ENCODE peak calls at places on chromosomes 16 and 17, in five cellular contexts. One of them, this sample, is unnamed.

GRCh38 chr17:13365331-13365730 is 236.4 kb downstream of the HS3ST3A1 start:
- DNase-seq in stomach: no peak
- DNase-seq in upper lobe of left lung: no peak
- DNase-seq in suprapubic skin: no peak
- DNase-seq in SK-N-SH: no peak
- DNase-seq in this sample: no peak

GRCh38 chr17:68101992-68102758 is 66.6 kb downstream of the KPNA2 start:
- DNase-seq in upper lobe of left lung: peak
- DNase-seq in suprapubic skin: no peak
- DNase-seq in stomach: peak
- DNase-seq in SK-N-SH: peak
- DNase-seq in this sample: peak

GRCh38 chr16:56450275-56450889 is 750 bp downstream of the NUDT21 start:
- DNase-seq in stomach: no peak
- DNase-seq in upper lobe of left lung: no peak
- DNase-seq in SK-N-SH: peak
- DNase-seq in suprapubic skin: no peak
- DNase-seq in this sample: no peak

GRCh38 chr16:81838794-81839193 is 59.7 kb downstream of the PLCG2 start:
- DNase-seq in suprapubic skin: no peak
- DNase-seq in SK-N-SH: no peak
- DNase-seq in upper lobe of left lung: no peak
- DNase-seq in stomach: no peak
- DNase-seq in this sample: no peak

GRCh38 chr16:84498859-84499620 is 5.4 kb downstream of the MEAK7 start:
- DNase-seq in suprapubic skin: no peak
- DNase-seq in SK-N-SH: no peak
- DNase-seq in stomach: no peak
- DNase-seq in upper lobe of left lung: peak
- DNase-seq in this sample: no peak

GRCh38 chr16:19677403-19677802 is 40.6 kb downstream of the KNOP1 start:
- DNase-seq in suprapubic skin: no peak
- DNase-seq in upper lobe of left lung: no peak
- DNase-seq in SK-N-SH: no peak
- DNase-seq in stomach: no peak
- DNase-seq in this sample: no peak

GRCh38 chr17:48642059-48642842 is 16.1 kb upstream of the HOXB9 start:
- DNase-seq in suprapubic skin: no peak
- DNase-seq in SK-N-SH: peak
- DNase-seq in upper lobe of left lung: no peak
- DNase-seq in stomach: no peak
- DNase-seq in this sample: no peak

GRCh38 chr16:1731073-1731472 is 25.1 kb downstream of the MAPK8IP3 start:
- DNase-seq in suprapubic skin: no peak
- DNase-seq in stomach: no peak
- DNase-seq in SK-N-SH: no peak
- DNase-seq in upper lobe of left lung: no peak
- DNase-seq in this sample: no peak

GRCh38 chr16:89020068-89020924 is 43.3 kb upstream of the CBFA2T3 start:
- DNase-seq in upper lobe of left lung: no peak
- DNase-seq in SK-N-SH: no peak
- DNase-seq in suprapubic skin: no peak
- DNase-seq in stomach: no peak
- DNase-seq in this sample: no peak

GRCh38 chr16:69481901-69482341 is 57.5 kb downstream of the CYB5B start:
- DNase-seq in upper lobe of left lung: peak
- DNase-seq in suprapubic skin: peak
- DNase-seq in stomach: peak
- DNase-seq in SK-N-SH: no peak
- DNase-seq in this sample: peak

GRCh38 chr17:61399131-61400057 is at the start of gene TBX2:
- DNase-seq in suprapubic skin: no peak
- DNase-seq in upper lobe of left lung: peak
- DNase-seq in SK-N-SH: peak
- DNase-seq in stomach: peak
- DNase-seq in this sample: no peak

GRCh38 chr16:30028438-30029093 is 2.5 kb downstream of the TLCD3B start:
- DNase-seq in SK-N-SH: no peak
- DNase-seq in suprapubic skin: no peak
- DNase-seq in stomach: no peak
- DNase-seq in upper lobe of left lung: no peak
- DNase-seq in this sample: no peak

GRCh38 chr16:85302018-85302847 is 190.0 kb upstream of the CIBAR2 start:
- DNase-seq in SK-N-SH: no peak
- DNase-seq in suprapubic skin: no peak
- DNase-seq in stomach: no peak
- DNase-seq in upper lobe of left lung: no peak
- DNase-seq in this sample: no peak

GRCh38 chr17:828761-829160 is 46.6 kb downstream of the MRM3 start:
- DNase-seq in stomach: no peak
- DNase-seq in suprapubic skin: no peak
- DNase-seq in upper lobe of left lung: no peak
- DNase-seq in SK-N-SH: no peak
- DNase-seq in this sample: no peak

GRCh38 chr17:12806630-12807029 is 17.3 kb downstream of the ARHGAP44 start:
- DNase-seq in SK-N-SH: no peak
- DNase-seq in stomach: no peak
- DNase-seq in suprapubic skin: no peak
- DNase-seq in upper lobe of left lung: no peak
- DNase-seq in this sample: no peak

GRCh38 chr17:33267279-33267790 is 25.8 kb downstream of the ASIC2 start:
- DNase-seq in stomach: no peak
- DNase-seq in suprapubic skin: no peak
- DNase-seq in SK-N-SH: no peak
- DNase-seq in upper lobe of left lung: no peak
- DNase-seq in this sample: no peak

GRCh38 chr16:22337849-22338248 is 36.6 kb downstream of the CDR2 start:
- DNase-seq in SK-N-SH: no peak
- DNase-seq in upper lobe of left lung: no peak
- DNase-seq in stomach: no peak
- DNase-seq in suprapubic skin: no peak
- DNase-seq in this sample: no peak

GRCh38 chr16:21157632-21158031 is 842 bp upstream of the LDAF1 start:
- DNase-seq in SK-N-SH: no peak
- DNase-seq in suprapubic skin: peak
- DNase-seq in upper lobe of left lung: no peak
- DNase-seq in stomach: no peak
- DNase-seq in this sample: no peak

GRCh38 chr16:50591800-50592771 is 43.9 kb downstream of the NKD1 start:
- DNase-seq in SK-N-SH: peak
- DNase-seq in upper lobe of left lung: no peak
- DNase-seq in stomach: peak
- DNase-seq in suprapubic skin: no peak
- DNase-seq in this sample: peak

GRCh38 chr17:63685021-63685420 is 14.9 kb downstream of the LIMD2 start:
- DNase-seq in suprapubic skin: no peak
- DNase-seq in stomach: no peak
- DNase-seq in upper lobe of left lung: no peak
- DNase-seq in SK-N-SH: no peak
- DNase-seq in this sample: peak

GRCh38 chr17:40317345-40317873 is 8.4 kb downstream of the RARA start:
- DNase-seq in suprapubic skin: peak
- DNase-seq in upper lobe of left lung: peak
- DNase-seq in SK-N-SH: peak
- DNase-seq in stomach: peak
- DNase-seq in this sample: no peak

GRCh38 chr17:71878271-71878670 is 242.5 kb upstream of the SOX9 start:
- DNase-seq in upper lobe of left lung: no peak
- DNase-seq in SK-N-SH: no peak
- DNase-seq in stomach: no peak
- DNase-seq in suprapubic skin: no peak
- DNase-seq in this sample: no peak

GRCh38 chr17:18231156-18231555 is 5.7 kb downstream of the LLGL1 start:
- DNase-seq in suprapubic skin: no peak
- DNase-seq in stomach: no peak
- DNase-seq in SK-N-SH: no peak
- DNase-seq in upper lobe of left lung: no peak
- DNase-seq in this sample: no peak

GRCh38 chr16:55501549-55502322 is 7.1 kb upstream of the LPCAT2 start:
- DNase-seq in suprapubic skin: peak
- DNase-seq in SK-N-SH: peak
- DNase-seq in upper lobe of left lung: no peak
- DNase-seq in stomach: no peak
- DNase-seq in this sample: no peak

GRCh38 chr17:61338000-61338864 is 61.4 kb upstream of the TBX2 start:
- DNase-seq in upper lobe of left lung: no peak
- DNase-seq in suprapubic skin: no peak
- DNase-seq in stomach: no peak
- DNase-seq in SK-N-SH: no peak
- DNase-seq in this sample: no peak

GRCh38 chr16:30407794-30408534 is 558 bp downstream of the ZNF771 start:
- DNase-seq in upper lobe of left lung: no peak
- DNase-seq in SK-N-SH: no peak
- DNase-seq in suprapubic skin: no peak
- DNase-seq in stomach: no peak
- DNase-seq in this sample: no peak

GRCh38 chr17:77304746-77305473 is 164.1 kb downstream of the SEC14L1 start:
- DNase-seq in suprapubic skin: no peak
- DNase-seq in stomach: peak
- DNase-seq in upper lobe of left lung: no peak
- DNase-seq in SK-N-SH: no peak
- DNase-seq in this sample: no peak
- TF ChIP-seq POLR2AphosphoS5 in suprapubic skin: no peak
- TF ChIP-seq POLR2AphosphoS5 in stomach: no peak
- TF ChIP-seq POLR2AphosphoS5 in upper lobe of left lung: no peak
- TF ChIP-seq POLR2AphosphoS5 in SK-N-SH: no peak
- TF ChIP-seq POLR2AphosphoS5 in this sample: no peak

GRCh38 chr17:78738245-78738644 is 43.8 kb downstream of the CYTH1 start:
- DNase-seq in SK-N-SH: no peak
- DNase-seq in suprapubic skin: no peak
- DNase-seq in upper lobe of left lung: no peak
- DNase-seq in stomach: no peak
- DNase-seq in this sample: no peak

GRCh38 chr17:78734841-78735641 is 47.0 kb downstream of the CYTH1 start:
- DNase-seq in SK-N-SH: no peak
- DNase-seq in upper lobe of left lung: no peak
- DNase-seq in stomach: no peak
- DNase-seq in suprapubic skin: no peak
- DNase-seq in this sample: no peak

GRCh38 chr17:78735832-78736525 is 46.1 kb downstream of the CYTH1 start:
- DNase-seq in upper lobe of left lung: peak
- DNase-seq in suprapubic skin: no peak
- DNase-seq in stomach: no peak
- DNase-seq in SK-N-SH: no peak
- DNase-seq in this sample: peak

GRCh38 chr17:78737332-78737731 is 44.7 kb downstream of the CYTH1 start:
- DNase-seq in upper lobe of left lung: no peak
- DNase-seq in stomach: no peak
- DNase-seq in suprapubic skin: no peak
- DNase-seq in SK-N-SH: peak
- DNase-seq in this sample: no peak

DNA sequence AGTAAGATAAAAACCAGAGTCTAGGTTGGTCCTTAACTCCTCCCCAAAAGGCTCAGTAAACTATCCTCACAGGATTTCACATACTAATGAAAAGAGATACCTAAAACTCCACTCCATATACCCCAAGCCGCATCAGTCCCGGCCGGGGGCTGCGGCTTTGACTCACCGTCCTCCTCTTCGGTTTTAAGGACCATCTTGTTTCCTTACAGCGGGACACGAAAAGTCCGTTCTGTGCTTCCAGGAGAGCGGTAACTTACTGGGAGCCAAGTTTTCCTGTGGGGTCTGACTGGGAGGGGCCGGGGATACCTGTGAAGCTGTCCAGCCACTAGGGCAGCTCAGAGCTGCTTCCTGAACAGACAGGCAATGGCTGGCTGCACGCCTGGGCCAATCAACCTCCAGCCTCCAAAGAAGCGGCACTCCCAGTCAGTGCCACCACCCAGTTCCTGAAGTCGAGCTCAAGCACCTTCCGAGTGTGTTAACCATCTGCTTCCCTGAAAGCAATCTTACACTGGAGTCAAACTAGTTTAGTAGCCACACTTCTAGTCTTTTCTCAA is 45.5 kb downstream of the CYTH1 start:
- DNase-seq in upper lobe of left lung: peak
- DNase-seq in stomach: peak
- DNase-seq in SK-N-SH: no peak
- DNase-seq in suprapubic skin: peak
- DNase-seq in this sample: peak
- H3K27ac ChIP-seq in upper lobe of left lung: peak
- H3K27ac ChIP-seq in stomach: peak
- H3K27ac ChIP-seq in SK-N-SH: peak
- H3K27ac ChIP-seq in suprapubic skin: peak
- H3K27ac ChIP-seq in this sample: peak

DNA sequence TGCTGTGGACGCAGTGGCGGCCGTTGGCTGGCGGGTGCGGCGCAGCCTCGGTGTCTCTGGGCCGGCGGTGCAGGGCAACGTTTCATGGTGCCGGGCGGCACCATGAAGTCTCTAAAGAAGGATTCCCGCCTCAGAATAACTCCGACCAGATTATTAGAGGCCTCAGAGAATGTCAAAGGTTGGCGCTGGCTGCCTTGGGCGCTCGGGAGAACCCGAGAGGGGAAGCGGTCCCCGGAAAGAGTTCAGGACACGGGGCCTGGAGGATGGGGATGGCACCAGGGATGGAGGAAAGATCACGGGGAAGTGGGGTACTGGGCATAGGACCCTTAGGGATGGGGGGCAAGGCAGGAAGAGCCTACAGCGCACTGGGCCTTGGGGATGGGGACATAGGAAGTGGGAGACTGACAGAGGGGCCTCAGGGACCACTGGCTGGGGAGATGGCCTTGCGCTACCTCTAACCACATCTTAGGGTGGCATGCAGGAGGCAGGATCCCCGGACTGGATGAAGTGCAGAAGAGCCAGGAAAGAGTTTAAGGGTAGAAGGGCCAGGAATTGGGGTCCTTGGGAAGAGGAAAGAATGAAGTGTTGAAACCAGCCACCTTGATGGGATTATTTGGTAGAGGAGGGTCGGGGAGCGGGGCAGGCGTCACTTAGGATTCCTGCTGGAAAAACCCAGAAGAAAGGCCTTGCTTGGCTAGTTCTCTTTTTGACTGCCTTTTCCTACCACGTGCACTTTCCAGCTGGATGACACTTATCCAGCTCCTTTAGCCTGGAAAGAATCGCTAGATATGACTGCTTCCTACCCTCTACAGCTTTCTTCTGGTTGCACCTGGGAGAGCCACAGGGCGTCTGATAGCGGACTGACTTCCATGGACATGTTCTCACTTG is 578 bp downstream of the MYCBPAP start:
- DNase-seq in SK-N-SH: no peak
- DNase-seq in stomach: no peak
- DNase-seq in upper lobe of left lung: no peak
- DNase-seq in suprapubic skin: no peak
- DNase-seq in this sample: no peak
- H3K4me3 ChIP-seq in SK-N-SH: peak
- H3K4me3 ChIP-seq in stomach: peak
- H3K4me3 ChIP-seq in upper lobe of left lung: peak
- H3K4me3 ChIP-seq in suprapubic skin: peak
- H3K4me3 ChIP-seq in this sample: peak

DNA sequence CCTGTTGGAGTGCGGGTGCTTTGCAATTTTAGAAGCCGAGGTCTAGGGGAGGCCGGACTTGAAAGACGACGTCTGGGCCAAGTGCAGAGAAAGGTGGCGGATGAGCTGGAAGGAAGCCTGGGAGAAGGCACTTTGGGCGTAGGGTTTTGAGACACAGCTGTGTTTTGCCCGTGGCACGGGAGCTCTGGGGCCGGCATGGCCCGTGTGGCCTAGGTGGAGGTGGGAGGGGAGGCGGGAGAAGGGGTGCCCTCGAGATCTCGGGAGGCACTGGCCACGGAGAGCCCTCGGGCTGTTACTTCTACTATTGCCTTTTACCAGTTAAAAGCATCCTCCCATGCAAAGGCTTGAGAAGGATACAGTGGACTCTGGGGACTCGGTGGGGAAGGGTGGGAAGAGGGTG is 161.9 kb downstream of the FOXL1 start:
- DNase-seq in SK-N-SH: no peak
- DNase-seq in upper lobe of left lung: no peak
- DNase-seq in stomach: no peak
- DNase-seq in suprapubic skin: no peak
- DNase-seq in this sample: no peak
- TF ChIP-seq POLR2AphosphoS5 in SK-N-SH: no peak
- TF ChIP-seq POLR2AphosphoS5 in upper lobe of left lung: no peak
- TF ChIP-seq POLR2AphosphoS5 in stomach: no peak
- TF ChIP-seq POLR2AphosphoS5 in suprapubic skin: no peak
- TF ChIP-seq POLR2AphosphoS5 in this sample: no peak